ENCODE peak calls at places on chromosomes 12 and 14, in five cellular contexts. T is uterus, P is Peyer's patch, Y is right atrium auricular region, L is cardiac muscle cell. A is an unnamed sample.

GRCh38 chr12:132955094-132955932 is 793 bp downstream of the ZNF605 start:
- DNase-seq in P (no peak), L (peak; percentile 82), Y (peak; percentile 61), T (peak; percentile 48), A (no peak)

GRCh38 chr14:55126932-55127490 is 2.0 kb upstream of the LGALS3 start:
- DNase-seq in P (no peak), T (no peak), L (no peak), Y (peak; percentile 53), A (no peak)

GRCh38 chr12:108784270-108784669 is 53.0 kb upstream of the CORO1C start:
- DNase-seq in P (no peak), T (no peak), Y (no peak), L (no peak), A (no peak)

GRCh38 chr14:35533357-35534129 is 421 bp upstream of the INSM2 start:
- DNase-seq in L (peak; percentile 63), T (no peak), Y (no peak), P (peak; percentile 43), A (no peak)

GRCh38 chr14:99522934-99523660 is 41.9 kb downstream of the CCNK start:
- DNase-seq in P (no peak), T (no peak), L (peak; percentile 14), Y (no peak), A (no peak)

GRCh38 chr14:23378612-23379220 is 1.9 kb downstream of the CMTM5 start:
- DNase-seq in P (no peak), Y (no peak), L (no peak), T (no peak), A (no peak)

GRCh38 chr12:62640910-62641448 is 174.4 kb downstream of the MON2 start:
- DNase-seq in Y (no peak), P (no peak), L (peak; percentile 47), T (no peak), A (no peak)

GRCh38 chr12:114479831-114480230 is 73.9 kb upstream of the TBX5 start:
- DNase-seq in L (peak; percentile 9), T (no peak), P (no peak), Y (no peak), A (no peak)

GRCh38 chr12:68240975-68241374 is 12.4 kb downstream of the IL22 start:
- DNase-seq in L (peak; percentile 39), P (peak; percentile 61), T (no peak), Y (no peak), A (no peak)

GRCh38 chr12:48788852-48789775 is at the start of gene ADCY6:
- DNase-seq in P (no peak), L (peak; percentile 78), T (peak; percentile 76), Y (peak; percentile 84), A (no peak)
- H3K36me3 ChIP-seq in P (no peaks in the 10 kb centered on the region), L (no peaks in the 10 kb centered on the region), T (no peaks in the 10 kb centered on the region), Y (no peaks in the 10 kb centered on the region), A (no peaks in the 10 kb centered on the region)

GRCh38 chr12:14364583-14365271 is 755 bp upstream of the ATF7IP start:
- DNase-seq in L (no peak), P (no peak), Y (no peak), T (no peak), A (no peak)

GRCh38 chr12:14369322-14369721 is 3.8 kb downstream of the ATF7IP start:
- DNase-seq in P (no peak), L (no peak), T (no peak), Y (no peak), A (no peak)

GRCh38 chr12:14365294-14366210 is at the start of gene ATF7IP:
- DNase-seq in T (peak; percentile 94), P (peak; percentile 99), Y (peak; percentile 98), L (peak; percentile 99), A (peak; percentile 99)

GRCh38 chr12:14367097-14367661 is 1.7 kb downstream of the ATF7IP start:
- DNase-seq in Y (no peak), T (no peak), P (no peak), L (peak; percentile 65), A (no peak)

DNA sequence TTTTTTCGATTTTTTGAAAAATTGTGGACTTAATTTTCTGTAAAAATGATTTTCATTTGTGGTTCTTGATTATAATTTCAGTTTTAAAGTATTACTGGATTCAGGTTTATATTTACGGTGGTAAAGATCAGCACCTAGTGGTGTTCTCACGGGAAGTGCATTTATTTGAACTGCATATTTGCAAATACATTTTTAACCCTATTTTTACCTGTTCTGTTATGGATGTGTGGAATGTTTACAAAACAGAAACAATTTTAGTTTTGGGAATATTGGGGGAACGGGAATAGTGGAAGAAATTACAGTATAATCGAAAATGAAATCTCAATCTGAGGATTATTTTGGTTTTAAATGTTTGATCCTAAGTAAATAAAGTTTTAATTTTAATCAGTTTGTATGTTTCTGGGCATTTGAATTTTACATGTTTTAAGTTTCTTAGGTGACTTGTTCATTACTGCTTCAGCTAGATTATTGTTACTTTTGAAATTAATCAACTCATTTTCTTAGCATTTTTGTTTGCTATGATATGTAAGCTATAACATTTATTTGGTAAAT is 805 bp downstream of the ATF7IP start:
- DNase-seq in Y (no peak), P (no peak), T (no peak), L (peak; percentile 63), A (no peak)
- TF ChIP-seq CTCF in Y (peak; percentile 32), P (peak; percentile 30), T (peak; percentile 47), L (peak; percentile 21), A (no peak)

DNA sequence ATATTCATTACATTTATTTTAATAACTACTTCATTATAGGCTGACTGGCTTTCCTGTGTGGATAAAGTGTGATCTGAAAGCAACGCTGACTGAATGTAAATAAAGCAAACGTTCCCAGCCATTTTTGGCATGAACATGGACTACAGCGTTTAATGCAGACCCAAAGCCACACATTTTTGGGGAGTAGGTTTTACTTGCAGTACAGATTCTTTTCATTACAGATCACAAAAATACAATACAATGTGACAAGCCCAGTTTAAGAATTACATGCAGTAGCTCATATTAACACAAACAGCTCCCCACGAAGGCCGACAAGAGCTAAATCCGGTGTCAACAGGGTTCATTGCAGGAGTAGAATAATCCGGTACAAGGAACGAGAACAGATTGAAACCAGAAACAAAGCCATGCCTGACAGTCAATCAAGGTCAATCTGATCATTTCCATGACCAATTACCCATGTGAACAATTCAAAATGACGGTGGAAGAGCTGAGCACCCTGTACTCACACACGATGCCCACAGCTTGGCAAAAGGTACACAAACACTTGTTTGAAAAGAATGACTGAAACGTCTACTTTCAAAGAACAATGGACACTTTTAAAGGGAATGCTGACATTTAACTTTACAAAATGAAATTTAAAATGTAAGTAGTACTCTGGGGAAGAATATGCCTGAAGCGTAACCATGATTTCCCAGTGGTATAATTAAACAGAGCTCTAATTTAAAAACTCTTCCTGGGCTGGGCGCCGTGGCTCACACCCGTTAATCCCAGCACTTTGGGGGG is 5.3 kb downstream of the BAG5 start:
- DNase-seq in L (no peak), P (no peak), Y (no peak), T (no peak), A (no peak)
- H3K4me1 ChIP-seq in L (peaks cover 25% of the 10 kb centered on the region), P (peaks cover 6% of the 10 kb centered on the region), Y (no peaks in the 10 kb centered on the region), T (peaks cover 23% of the 10 kb centered on the region), A (peaks cover 62% of the 10 kb centered on the region)

DNA sequence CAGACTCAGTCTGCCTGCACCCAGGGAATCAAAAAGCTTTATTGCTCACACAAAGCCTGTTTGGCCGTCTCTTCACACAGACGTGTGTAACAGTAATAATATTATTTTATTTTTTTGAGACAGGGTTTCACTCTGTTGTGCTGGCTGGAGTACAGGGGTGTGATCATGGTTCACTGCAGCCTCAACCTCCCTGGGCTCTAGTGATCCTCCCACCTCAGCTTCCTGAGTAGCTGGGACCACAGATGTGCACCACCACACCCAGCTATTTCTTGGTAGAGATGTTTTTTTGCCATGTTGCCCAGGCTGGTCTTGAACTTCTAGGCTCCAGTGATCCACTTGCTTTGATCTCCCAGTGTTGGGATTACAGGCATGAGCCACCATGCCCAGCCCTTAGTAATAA is 88.4 kb upstream of the DCD start:
- DNase-seq in T (no peak), Y (no peak), P (no peak), L (no peak), A (no peak)
- H3K36me3 ChIP-seq in T (no peaks in the 10 kb centered on the region), Y (no peaks in the 10 kb centered on the region), P (no peaks in the 10 kb centered on the region), L (no peaks in the 10 kb centered on the region), A (no peaks in the 10 kb centered on the region)

GRCh38 chr14:106586098-106586704 is 1059.8 kb downstream of the TMEM121 start:
- DNase-seq in Y (no peak), T (no peak), L (no peak), P (peak; percentile 83), A (no peak)
- TF ChIP-seq CTCF in Y (peak; percentile 50), T (no peak), L (no peak), P (peak; percentile 33), A (no peak)

GRCh38 chr12:112103758-112104504 is 4.7 kb downstream of the NAA25 start:
- DNase-seq in P (no peak), Y (no peak), L (no peak), T (no peak), A (no peak)
- H3K4me1 ChIP-seq in P (no peaks in the 10 kb centered on the region), Y (no peaks in the 10 kb centered on the region), L (peaks cover 27% of the 10 kb centered on the region), T (no peaks in the 10 kb centered on the region), A (peaks cover 49% of the 10 kb centered on the region)

A was measured in vagina.